ENCODE peak calls at places on chromosomes 5 and 9, in six cellular contexts. One of them, this sample, is unnamed.

GRCh38 chr5:68960469-68960868 is 133.3 kb upstream of the SLC30A5 start:
- DNase-seq in Peyer's patch: no peak
- DNase-seq in GM23248: no peak
- DNase-seq in stimulated activated effector memory CD8-positive, alpha-beta T cell treated with anti-CD3 and anti-CD28 coated beads, Interleukin-12 subunit alpha, Interleukin-12 subunit beta, amount 100 ng/mL, for 72 hours: no peak
- DNase-seq in activated T-helper 1 cell treated with Interleukin-2 at 50 U/mL for 16 hours: no peak
- DNase-seq in KBM-7: peak
- DNase-seq in this sample: no peak

GRCh38 chr5:175820230-175820629 is 51.1 kb upstream of the CPLX2 start:
- DNase-seq in Peyer's patch: no peak
- DNase-seq in stimulated activated effector memory CD8-positive, alpha-beta T cell treated with anti-CD3 and anti-CD28 coated beads, Interleukin-12 subunit alpha, Interleukin-12 subunit beta, amount 100 ng/mL, for 72 hours: no peak
- DNase-seq in activated T-helper 1 cell treated with Interleukin-2 at 50 U/mL for 16 hours: no peak
- DNase-seq in KBM-7: no peak
- DNase-seq in GM23248: no peak
- DNase-seq in this sample: no peak

GRCh38 chr9:93597142-93597706 is 20.8 kb downstream of the PHF2 start:
- DNase-seq in stimulated activated effector memory CD8-positive, alpha-beta T cell treated with anti-CD3 and anti-CD28 coated beads, Interleukin-12 subunit alpha, Interleukin-12 subunit beta, amount 100 ng/mL, for 72 hours: no peak
- DNase-seq in KBM-7: no peak
- DNase-seq in GM23248: no peak
- DNase-seq in activated T-helper 1 cell treated with Interleukin-2 at 50 U/mL for 16 hours: no peak
- DNase-seq in Peyer's patch: no peak
- DNase-seq in this sample: no peak

GRCh38 chr5:142587354-142587965 is 98.4 kb downstream of the FGF1 start:
- DNase-seq in Peyer's patch: no peak
- DNase-seq in KBM-7: peak
- DNase-seq in activated T-helper 1 cell treated with Interleukin-2 at 50 U/mL for 16 hours: no peak
- DNase-seq in GM23248: peak
- DNase-seq in stimulated activated effector memory CD8-positive, alpha-beta T cell treated with anti-CD3 and anti-CD28 coated beads, Interleukin-12 subunit alpha, Interleukin-12 subunit beta, amount 100 ng/mL, for 72 hours: no peak
- DNase-seq in this sample: peak

GRCh38 chr5:33649801-33650482 is 209.2 kb downstream of the TARS1 start:
- DNase-seq in stimulated activated effector memory CD8-positive, alpha-beta T cell treated with anti-CD3 and anti-CD28 coated beads, Interleukin-12 subunit alpha, Interleukin-12 subunit beta, amount 100 ng/mL, for 72 hours: no peak
- DNase-seq in Peyer's patch: no peak
- DNase-seq in KBM-7: no peak
- DNase-seq in GM23248: peak
- DNase-seq in activated T-helper 1 cell treated with Interleukin-2 at 50 U/mL for 16 hours: no peak
- DNase-seq in this sample: no peak

GRCh38 chr9:21996438-21996837 is 1.8 kb downstream of the CDKN2B-AS1 start:
- DNase-seq in KBM-7: peak
- DNase-seq in stimulated activated effector memory CD8-positive, alpha-beta T cell treated with anti-CD3 and anti-CD28 coated beads, Interleukin-12 subunit alpha, Interleukin-12 subunit beta, amount 100 ng/mL, for 72 hours: no peak
- DNase-seq in activated T-helper 1 cell treated with Interleukin-2 at 50 U/mL for 16 hours: no peak
- DNase-seq in GM23248: no peak
- DNase-seq in Peyer's patch: no peak
- DNase-seq in this sample: no peak

GRCh38 chr9:99090366-99091130 is 14.4 kb upstream of the TGFBR1 start:
- DNase-seq in stimulated activated effector memory CD8-positive, alpha-beta T cell treated with anti-CD3 and anti-CD28 coated beads, Interleukin-12 subunit alpha, Interleukin-12 subunit beta, amount 100 ng/mL, for 72 hours: no peak
- DNase-seq in KBM-7: no peak
- DNase-seq in GM23248: peak
- DNase-seq in Peyer's patch: no peak
- DNase-seq in activated T-helper 1 cell treated with Interleukin-2 at 50 U/mL for 16 hours: no peak
- DNase-seq in this sample: no peak

GRCh38 chr9:8382777-8383527 is 583.4 kb upstream of the DMAC1 start:
- DNase-seq in KBM-7: no peak
- DNase-seq in stimulated activated effector memory CD8-positive, alpha-beta T cell treated with anti-CD3 and anti-CD28 coated beads, Interleukin-12 subunit alpha, Interleukin-12 subunit beta, amount 100 ng/mL, for 72 hours: no peak
- DNase-seq in activated T-helper 1 cell treated with Interleukin-2 at 50 U/mL for 16 hours: no peak
- DNase-seq in Peyer's patch: no peak
- DNase-seq in GM23248: no peak
- DNase-seq in this sample: no peak

GRCh38 chr9:122286764-122287163 is 22.1 kb downstream of the MRRF start:
- DNase-seq in Peyer's patch: no peak
- DNase-seq in activated T-helper 1 cell treated with Interleukin-2 at 50 U/mL for 16 hours: no peak
- DNase-seq in stimulated activated effector memory CD8-positive, alpha-beta T cell treated with anti-CD3 and anti-CD28 coated beads, Interleukin-12 subunit alpha, Interleukin-12 subunit beta, amount 100 ng/mL, for 72 hours: no peak
- DNase-seq in GM23248: no peak
- DNase-seq in KBM-7: no peak
- DNase-seq in this sample: no peak

GRCh38 chr5:11903614-11904269 is 504 bp downstream of the CTNND2 start:
- DNase-seq in GM23248: peak
- DNase-seq in activated T-helper 1 cell treated with Interleukin-2 at 50 U/mL for 16 hours: no peak
- DNase-seq in stimulated activated effector memory CD8-positive, alpha-beta T cell treated with anti-CD3 and anti-CD28 coated beads, Interleukin-12 subunit alpha, Interleukin-12 subunit beta, amount 100 ng/mL, for 72 hours: no peak
- DNase-seq in Peyer's patch: no peak
- DNase-seq in KBM-7: peak
- DNase-seq in this sample: no peak

GRCh38 chr5:54624671-54625583 is 107.4 kb downstream of the SNX18 start:
- DNase-seq in activated T-helper 1 cell treated with Interleukin-2 at 50 U/mL for 16 hours: no peak
- DNase-seq in Peyer's patch: no peak
- DNase-seq in stimulated activated effector memory CD8-positive, alpha-beta T cell treated with anti-CD3 and anti-CD28 coated beads, Interleukin-12 subunit alpha, Interleukin-12 subunit beta, amount 100 ng/mL, for 72 hours: no peak
- DNase-seq in KBM-7: peak
- DNase-seq in GM23248: peak
- DNase-seq in this sample: no peak

GRCh38 chr9:133105461-133105770 is 15.6 kb downstream of the RALGDS start:
- DNase-seq in KBM-7: no peak
- DNase-seq in stimulated activated effector memory CD8-positive, alpha-beta T cell treated with anti-CD3 and anti-CD28 coated beads, Interleukin-12 subunit alpha, Interleukin-12 subunit beta, amount 100 ng/mL, for 72 hours: no peak
- DNase-seq in Peyer's patch: no peak
- DNase-seq in activated T-helper 1 cell treated with Interleukin-2 at 50 U/mL for 16 hours: no peak
- DNase-seq in GM23248: no peak
- DNase-seq in this sample: no peak

GRCh38 chr9:35112257-35113020 is 3.2 kb downstream of the ATOSB start:
- DNase-seq in GM23248: peak
- DNase-seq in Peyer's patch: no peak
- DNase-seq in stimulated activated effector memory CD8-positive, alpha-beta T cell treated with anti-CD3 and anti-CD28 coated beads, Interleukin-12 subunit alpha, Interleukin-12 subunit beta, amount 100 ng/mL, for 72 hours: no peak
- DNase-seq in activated T-helper 1 cell treated with Interleukin-2 at 50 U/mL for 16 hours: no peak
- DNase-seq in KBM-7: no peak
- DNase-seq in this sample: no peak

This sample was measured in iPS DF 6.9.